ENCODE peak calls at places on chromosomes 12 and 14, in six cellular contexts. Q is H9, I is IMR-90, A is neuronal stem cell, E is mesenchymal stem cell, D is H1. T is an unnamed sample.

GRCh38 chr12:108119126-108119973 is 9.7 kb upstream of the WSCD2 start:
- DNase-seq in Q (no peak), E (no peak), I (no peak), A (no peak), D (no peak), T (no peak)

GRCh38 chr12:120453977-120454376 is 7.7 kb downstream of the GATC start:
- DNase-seq in Q (no peak), E (peak; percentile 49), A (no peak), I (peak; percentile 19), D (no peak), T (peak; percentile 55)

GRCh38 chr12:118773956-118774723 is 207.2 kb upstream of the SRRM4 start:
- DNase-seq in E (no peak), Q (peak; percentile 99), I (no peak), A (peak; percentile 94), D (peak; percentile 82), T (no peak)

GRCh38 chr14:89576132-89576923 is 159.3 kb upstream of the FOXN3 start:
- DNase-seq in I (peak; percentile 7), E (no peak), D (no peak), Q (peak; percentile 49), A (no peak), T (no peak)

GRCh38 chr12:111761706-111762105 is 5.0 kb upstream of the ALDH2 start:
- DNase-seq in Q (no peak), E (no peak), A (peak; percentile 73), I (no peak), D (no peak), T (no peak)

GRCh38 chr12:104426926-104427546 is 29.7 kb upstream of the CHST11 start:
- DNase-seq in D (no peak), E (peak; percentile 83), A (no peak), Q (no peak), I (peak; percentile 70), T (peak; percentile 55)

GRCh38 chr12:67449591-67450052 is 180.5 kb downstream of the CAND1 start:
- DNase-seq in E (no peak), D (no peak), I (no peak), Q (no peak), A (no peak), T (no peak)

GRCh38 chr14:92400579-92401444 is 77.8 kb downstream of the SLC24A4 start:
- DNase-seq in D (no peak), A (no peak), I (peak; percentile 13), E (peak; percentile 88), Q (no peak), T (peak; percentile 7)

GRCh38 chr14:43647302-43647701 is 859.8 kb downstream of the FSCB start:
- DNase-seq in I (no peak), Q (peak; percentile 78), D (peak; percentile 7), E (peak; percentile 14), A (no peak), T (no peak)

GRCh38 chr14:78985668-78986073 is 815.5 kb downstream of the NRXN3 start:
- DNase-seq in E (no peak), D (peak; percentile 70), I (no peak), A (peak; percentile 14), Q (peak; percentile 61), T (no peak)

GRCh38 chr14:65415613-65416012 is 3.1 kb downstream of the FUT8 start:
- DNase-seq in I (no peak), Q (no peak), E (no peak), A (no peak), D (no peak), T (no peak)

GRCh38 chr12:92573104-92573503 is 129.7 kb upstream of the PLEKHG7 start:
- DNase-seq in D (no peak), Q (no peak), E (no peak), A (no peak), I (no peak), T (peak; percentile 59)

GRCh38 chr12:50062733-50063452 is 5.5 kb downstream of the ASIC1 start:
- DNase-seq in I (peak; percentile 20), A (no peak), D (no peak), E (no peak), Q (no peak), T (no peak)

GRCh38 chr12:46084666-46085631 is 94.6 kb upstream of the SCAF11 start:
- DNase-seq in D (no peak), E (no peak), Q (no peak), A (no peak), I (no peak), T (no peak)

GRCh38 chr14:27427796-27428195 is 830.0 kb upstream of the NOVA1 start:
- DNase-seq in I (no peak), E (peak; percentile 80), Q (no peak), D (no peak), A (no peak), T (no peak)

GRCh38 chr12:15540469-15540872 is 218.2 kb downstream of the PTPRO start:
- DNase-seq in A (no peak), D (no peak), Q (no peak), I (peak; percentile 78), E (peak; percentile 72), T (no peak)

GRCh38 chr12:55715169-55715764 is 579 bp upstream of the BLOC1S1 start:
- DNase-seq in E (no peak), D (no peak), Q (no peak), A (no peak), I (no peak), T (no peak)

GRCh38 chr12:104566244-104566993 is 109.7 kb downstream of the CHST11 start:
- DNase-seq in D (no peak), I (no peak), Q (no peak), A (no peak), E (no peak), T (no peak)

GRCh38 chr12:4031703-4032291 is 158.6 kb upstream of the PARP11 start:
- DNase-seq in Q (peak; percentile 53), E (peak; percentile 53), A (no peak), D (no peak), I (peak; percentile 20), T (peak; percentile 21)

GRCh38 chr12:124679533-124680371 is 112.3 kb upstream of the NCOR2 start:
- DNase-seq in E (peak; percentile 58), I (no peak), D (no peak), Q (no peak), A (no peak), T (peak; percentile 94)

GRCh38 chr12:104668274-104668718 is 211.5 kb downstream of the CHST11 start:
- DNase-seq in E (peak; percentile 100), Q (no peak), A (no peak), D (no peak), I (peak; percentile 62), T (no peak)

GRCh38 chr12:51441583-51441982 is 17.0 kb downstream of the SLC4A8 start:
- DNase-seq in E (peak; percentile 58), A (no peak), Q (no peak), D (no peak), I (peak; percentile 95), T (no peak)

GRCh38 chr12:89225401-89225800 is 126.9 kb downstream of the DUSP6 start:
- DNase-seq in D (no peak), A (no peak), I (peak; percentile 78), Q (peak; percentile 41), E (peak; percentile 70), T (peak; percentile 20)

GRCh38 chr14:62626416-62626815 is 418.8 kb downstream of the KCNH5 start:
- DNase-seq in I (no peak), A (no peak), D (no peak), Q (no peak), E (no peak), T (no peak)
- H2AK5ac ChIP-seq in I (no peak overlapping the region), A (no peak overlapping the region), D (no peak overlapping the region), Q (no peak overlapping the region), E (no peak overlapping the region), T (no peak overlapping the region)

DNA sequence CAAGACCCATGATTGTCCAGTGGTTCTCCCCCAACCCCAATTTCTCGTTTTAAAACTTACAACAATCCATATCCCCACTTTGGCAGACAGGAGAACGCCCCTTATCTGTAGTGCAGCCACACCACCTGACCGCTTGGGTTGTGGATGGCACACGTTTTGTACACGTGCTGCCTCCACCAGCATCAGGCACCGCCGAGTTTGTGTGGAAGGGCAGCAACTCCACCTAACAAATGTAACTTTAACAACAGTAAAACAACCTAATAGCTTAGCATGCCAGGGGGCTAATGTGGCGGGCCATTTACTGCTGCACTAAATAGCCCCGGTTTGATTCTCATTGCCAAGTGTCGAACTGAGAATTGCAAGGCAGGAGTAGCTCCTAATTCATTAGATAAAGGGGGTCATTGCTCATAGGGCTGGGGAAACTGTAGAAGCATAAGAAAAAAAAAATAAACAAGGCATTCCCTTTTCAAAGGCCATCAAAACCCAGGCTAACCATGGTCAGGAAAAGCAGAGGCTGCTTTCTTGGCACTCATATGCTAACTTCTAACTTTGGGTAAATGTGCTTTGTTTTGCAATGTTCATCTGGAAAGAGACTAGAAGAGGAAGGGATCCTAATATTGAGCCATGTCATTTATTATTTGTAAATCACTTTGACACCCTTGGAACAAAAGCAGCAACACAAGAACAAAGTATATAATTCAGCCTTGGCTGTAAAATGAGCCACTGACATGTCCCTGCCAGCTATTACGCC is 279.7 kb upstream of the SOX5 start:
- DNase-seq in I (peak; percentile 28), A (no peak), D (no peak), E (no peak), Q (no peak), T (no peak)
- H3K4ac ChIP-seq in I (peak overlapping the region; percentile 53), A (no peak overlapping the region), D (peak overlapping the region; percentile 15), E (no peak overlapping the region), Q (no peak overlapping the region), T (no peak overlapping the region)

GRCh38 chr12:133073836-133074235 is 6.9 kb upstream of the ZNF140 start:
- DNase-seq in I (no peak), D (no peak), E (no peak), A (no peak), Q (no peak), T (no peak)
- H3K9me3 ChIP-seq in I (peaks cover 38% of the 10 kb centered on the region), D (peaks cover 58% of the 10 kb centered on the region), E (peaks cover 81% of the 10 kb centered on the region), A (peaks cover 10% of the 10 kb centered on the region), Q (peaks cover 52% of the 10 kb centered on the region), T (peaks cover 15% of the 10 kb centered on the region)

GRCh38 chr12:53004582-53004981 is 1.7 kb upstream of the EIF4B start:
- DNase-seq in A (no peak), E (peak; percentile 69), D (no peak), Q (peak; percentile 61), I (peak; percentile 24), T (no peak)

GRCh38 chr12:53004178-53004577 is 2.1 kb upstream of the EIF4B start:
- DNase-seq in E (no peak), D (no peak), A (no peak), I (no peak), Q (peak; percentile 57), T (peak; percentile 35)

GRCh38 chr12:53006810-53007742 is 820 bp downstream of the EIF4B start:
- DNase-seq in A (peak; percentile 66), I (peak; percentile 55), E (peak; percentile 79), D (no peak), Q (peak; percentile 82), T (peak; percentile 74)

GRCh38 chr12:53005215-53005985 is 856 bp upstream of the EIF4B start:
- DNase-seq in D (no peak), E (peak; percentile 22), I (no peak), A (peak; percentile 35), Q (no peak), T (no peak)

DNA sequence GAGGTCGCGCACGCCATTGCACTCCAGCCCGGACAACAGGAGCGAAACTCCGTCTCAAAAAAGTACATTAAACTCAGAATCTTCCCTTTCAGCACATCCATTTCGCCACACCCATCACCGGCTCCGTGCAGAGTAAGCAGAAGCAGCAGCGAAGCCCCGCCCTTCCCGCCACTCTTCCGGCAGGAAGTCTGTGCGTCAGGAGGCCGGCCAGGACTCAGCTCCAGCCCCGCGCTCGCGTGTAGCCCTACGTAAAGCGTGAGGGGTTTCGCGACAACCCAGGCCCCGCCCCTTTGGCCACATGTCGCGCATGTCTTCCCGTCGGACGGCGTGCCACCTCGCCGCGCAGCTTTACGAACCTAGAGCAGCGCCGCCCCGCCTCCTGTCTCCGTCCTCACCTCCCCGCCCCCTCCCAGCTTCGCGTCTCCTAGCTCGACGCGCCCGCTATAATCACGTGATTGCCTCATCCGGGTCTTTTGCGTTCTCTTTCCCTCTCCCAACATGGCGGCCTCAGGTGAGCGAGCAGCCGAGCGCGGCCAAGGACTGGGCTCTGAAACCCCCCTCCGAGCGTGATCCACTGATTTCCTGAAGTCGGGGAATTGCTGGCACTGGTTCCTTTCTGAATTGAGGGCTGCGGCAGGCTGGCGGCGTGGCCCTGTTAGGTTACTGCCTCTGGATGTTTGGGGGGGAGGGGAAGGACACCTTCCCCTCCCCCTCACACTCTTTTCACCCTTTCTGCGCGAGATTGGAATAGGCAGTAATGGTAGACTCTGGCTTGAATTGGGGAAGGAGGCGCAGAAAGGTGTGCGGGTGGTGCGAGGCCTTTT is at the start of gene EIF4B:
- DNase-seq in D (peak; percentile 100), A (peak; percentile 99), I (peak; percentile 100), Q (peak; percentile 100), E (peak; percentile 100), T (peak; percentile 100)
- H2AK5ac ChIP-seq in D (peak within 1 kb of the TSS; percentile 99), A (peak within 1 kb of the TSS; percentile 77), I (peak within 1 kb of the TSS; percentile 98), Q (peak within 1 kb of the TSS; percentile 24), E (peak within 1 kb of the TSS; percentile 99), T (peak within 1 kb of the TSS; percentile 96)

T was measured in trophoblast cell.